ENCODE peak calls at places on chromosomes 12 and 14, in eight cellular contexts. R is pancreas; N is heart left ventricle; J is cardiac muscle cell; H is effector memory CD4-positive, alpha-beta T cell; K is neural progenitor cell; L is left lung; W is GM23248. X is an unnamed sample.
A peak's percentile ranks its signal among the peaks of the same experiment; 100 is the strongest.

GRCh38 chr12:124853781-124854636 is 9.7 kb downstream of the SCARB1 start:
- DNase-seq in H (no peak), L (no peak), J (no peak), R (no peak), K (no peak), W (no peak), N (no peak), X (no peak)

GRCh38 chr12:72057330-72057911 is 118.8 kb downstream of the TPH2 start:
- DNase-seq in J (peak; percentile 1), L (no peak), W (no peak), R (no peak), N (no peak), K (no peak), H (no peak), X (no peak)

GRCh38 chr14:75648066-75648838 is 12.4 kb downstream of the ERG28 start:
- DNase-seq in W (peak; percentile 82), K (no peak), J (peak; percentile 92), R (peak; percentile 63), L (peak; percentile 47), H (no peak), N (peak; percentile 65), X (peak; percentile 24)

GRCh38 chr14:36661506-36662257 is at the start of gene PAX9:
- DNase-seq in J (peak; percentile 69), L (peak; percentile 79), W (peak; percentile 90), K (peak; percentile 97), R (peak; percentile 88), N (peak; percentile 66), H (no peak), X (no peak)

GRCh38 chr12:6962285-6963015 is 8.0 kb downstream of the PHB2 start:
- DNase-seq in W (no peak), R (no peak), L (peak; percentile 81), K (peak; percentile 25), N (no peak), H (no peak), J (no peak), X (no peak)

GRCh38 chr12:74245458-74245857 is 292.2 kb upstream of the ATXN7L3B start:
- DNase-seq in H (no peak), N (no peak), L (no peak), R (no peak), W (no peak), K (no peak), J (no peak), X (no peak)

GRCh38 chr12:118135788-118136558 is at the start of gene PEBP1:
- DNase-seq in K (peak; percentile 89), R (peak; percentile 97), L (peak; percentile 96), N (peak; percentile 96), H (peak; percentile 88), J (peak; percentile 92), W (peak; percentile 96), X (peak; percentile 97)

GRCh38 chr12:77007476-77007875 is 57.9 kb downstream of the E2F7 start:
- DNase-seq in J (no peak), R (no peak), H (no peak), W (peak; percentile 32), K (no peak), N (no peak), L (no peak), X (no peak)

GRCh38 chr12:30396576-30396975 is 299.1 kb downstream of the IPO8 start:
- DNase-seq in H (no peak), J (no peak), W (no peak), N (no peak), L (no peak), R (no peak), K (no peak), X (no peak)

GRCh38 chr12:57593187-57593586 is 2.2 kb downstream of the PIP4K2C start:
- DNase-seq in L (no peak), N (no peak), H (no peak), K (no peak), W (no peak), R (no peak), J (no peak), X (no peak)

GRCh38 chr12:2682301-2683282 is 112.2 kb upstream of the FKBP4 start:
- DNase-seq in L (no peak), K (peak; percentile 78), R (no peak), N (no peak), H (peak; percentile 21), W (peak; percentile 64), J (peak; percentile 59), X (no peak)

GRCh38 chr12:118015944-118016343 is 559 bp upstream of the RFC5 start:
- DNase-seq in R (no peak), K (no peak), L (no peak), J (no peak), W (no peak), H (no peak), N (no peak), X (no peak)

GRCh38 chr14:73785336-73785833 is 66.2 kb upstream of the PTGR2 start:
- DNase-seq in H (no peak), W (peak; percentile 88), J (peak; percentile 85), R (peak; percentile 57), N (no peak), L (peak; percentile 58), K (peak; percentile 92), X (no peak)

GRCh38 chr12:79682593-79682992 is 8.2 kb downstream of the PAWR start:
- DNase-seq in N (no peak), J (no peak), K (no peak), H (no peak), R (no peak), L (no peak), W (no peak), X (no peak)

GRCh38 chr12:57242329-57242690 is 8.7 kb downstream of the STAC3 start:
- DNase-seq in R (peak; percentile 80), L (no peak), N (peak; percentile 72), W (peak; percentile 21), H (no peak), J (no peak), K (no peak), X (peak; percentile 62)

GRCh38 chr12:72030272-72030671 is 91.6 kb downstream of the TPH2 start:
- DNase-seq in L (no peak), J (no peak), W (no peak), H (no peak), R (no peak), N (no peak), K (no peak), X (no peak)

GRCh38 chr12:75592638-75593335 is 81.4 kb upstream of the KRR1 start:
- DNase-seq in H (no peak), K (no peak), L (no peak), R (no peak), W (no peak), J (no peak), N (no peak), X (no peak)

GRCh38 chr14:81331229-81332026 is 68.7 kb downstream of the STON2 start:
- DNase-seq in R (no peak), J (no peak), K (peak; percentile 48), N (no peak), W (no peak), L (no peak), H (no peak), X (no peak)

GRCh38 chr12:54560374-54560858 is 11.0 kb downstream of the PDE1B start:
- DNase-seq in J (peak; percentile 90), L (peak; percentile 94), K (peak; percentile 91), W (peak; percentile 88), H (peak; percentile 81), R (peak; percentile 82), N (peak; percentile 94), X (peak; percentile 91)

DNA sequence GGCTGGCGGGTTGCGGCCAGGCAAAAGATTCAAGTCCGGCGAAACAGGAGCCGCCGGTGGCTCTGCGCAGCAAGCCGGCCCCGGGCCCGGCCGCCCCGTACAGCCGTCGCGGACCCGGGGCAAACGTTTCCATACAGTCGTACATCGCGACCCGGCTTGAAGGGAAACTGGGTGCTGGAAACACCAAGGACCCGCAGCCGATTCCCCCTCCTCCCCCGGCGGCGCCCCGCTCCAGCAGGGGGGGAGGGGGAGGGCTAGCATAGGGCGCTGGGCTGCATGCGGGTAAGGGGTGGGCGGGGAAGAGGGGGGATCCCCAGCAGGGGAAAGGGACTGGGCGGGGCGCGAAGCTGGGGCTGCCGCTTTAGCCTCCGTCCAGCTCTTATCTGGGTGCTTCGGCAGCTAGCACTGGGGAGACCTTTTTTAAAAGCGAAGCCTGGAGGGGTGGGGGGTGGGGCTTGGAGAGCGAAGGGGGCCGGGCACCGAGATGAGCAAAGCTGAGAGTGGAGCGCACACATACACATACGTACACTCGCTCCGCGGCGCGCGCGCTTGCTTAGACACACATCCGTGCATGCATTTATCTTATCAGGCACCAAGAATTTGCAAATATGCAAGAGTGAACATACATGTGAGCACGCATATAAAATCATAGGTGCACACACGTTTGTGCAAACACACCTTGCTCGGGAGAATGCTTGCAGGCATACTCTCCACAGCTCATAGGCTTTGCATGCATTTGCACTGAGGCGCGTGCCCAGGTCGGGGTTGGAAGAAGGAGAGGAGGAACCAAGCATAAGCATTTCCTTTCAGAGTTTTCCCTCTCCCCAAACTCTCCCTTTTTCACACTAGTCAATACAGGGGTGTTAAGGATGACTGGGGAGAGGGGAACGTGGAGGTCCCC is 11.8 kb downstream of the RARG start:
- DNase-seq in H (peak; percentile 65), W (peak; percentile 97), J (peak; percentile 84), K (peak; percentile 80), L (peak; percentile 72), R (peak; percentile 75), N (peak; percentile 49), X (peak; percentile 75)
- H3K4me1 ChIP-seq in H (peaks cover 64% of the 10 kb centered on the region), W (peaks cover 62% of the 10 kb centered on the region), J (peaks cover 46% of the 10 kb centered on the region), K (peaks cover 68% of the 10 kb centered on the region), L (peaks cover 54% of the 10 kb centered on the region), R (peaks cover 5% of the 10 kb centered on the region), N (peaks cover 67% of the 10 kb centered on the region), X (peaks cover 64% of the 10 kb centered on the region)

GRCh38 chr14:61269321-61270083 is 11.6 kb downstream of the TMEM30B start:
- DNase-seq in W (peak; percentile 82), H (peak; percentile 47), R (peak; percentile 83), J (peak; percentile 76), K (peak; percentile 84), N (peak; percentile 52), L (peak; percentile 63), X (peak; percentile 71)
- H3K4me3 ChIP-seq in W (peak overlapping the region; percentile 66), H (peak overlapping the region; percentile 36), R (peak overlapping the region; percentile 31), J (peak overlapping the region; percentile 16), K (peak overlapping the region; percentile 42), N (no peak overlapping the region), L (peak overlapping the region; percentile 26), X (peak overlapping the region; percentile 33)

GRCh38 chr14:79702197-79702596 is 509.1 kb downstream of the DIO2 start:
- DNase-seq in N (no peak), J (no peak), H (no peak), W (no peak), K (no peak), R (no peak), L (no peak), X (no peak)

GRCh38 chr14:79705126-79705894 is 506.0 kb downstream of the DIO2 start:
- DNase-seq in W (no peak), K (no peak), J (no peak), R (no peak), H (no peak), L (no peak), N (no peak), X (no peak)

GRCh38 chr14:79703209-79703608 is 508.1 kb downstream of the DIO2 start:
- DNase-seq in J (no peak), K (no peak), N (no peak), L (no peak), W (no peak), H (no peak), R (no peak), X (no peak)

GRCh38 chr14:79706382-79706781 is 504.9 kb downstream of the DIO2 start:
- DNase-seq in J (no peak), H (no peak), L (no peak), N (no peak), R (no peak), K (no peak), W (no peak), X (no peak)

GRCh38 chr14:79704406-79704805 is 506.9 kb downstream of the DIO2 start:
- DNase-seq in H (no peak), R (no peak), N (no peak), K (no peak), J (no peak), L (no peak), W (no peak), X (no peak)
- H3K4me1 ChIP-seq in H (no peaks in the 10 kb centered on the region), R (no peaks in the 10 kb centered on the region), N (no peaks in the 10 kb centered on the region), K (peaks cover 6% of the 10 kb centered on the region), J (peaks cover 38% of the 10 kb centered on the region), L (no peaks in the 10 kb centered on the region), W (no peaks in the 10 kb centered on the region), X (no peaks in the 10 kb centered on the region)

GRCh38 chr14:93976477-93977057 is at the start of gene ASB2:
- DNase-seq in W (no peak), R (no peak), N (peak; percentile 63), J (peak; percentile 25), K (no peak), L (no peak), H (no peak), X (no peak)
- H3K4me3 ChIP-seq in W (no peak within 1 kb of the TSS), R (no peak within 1 kb of the TSS), N (peak within 1 kb of the TSS; percentile 55), J (peak within 1 kb of the TSS; percentile 0), K (no peak within 1 kb of the TSS), L (no peak within 1 kb of the TSS), H (peak within 1 kb of the TSS; percentile 5), X (peak within 1 kb of the TSS; percentile 52)

X was measured in heart right ventricle.